ENCODE peak calls at places on chromosomes 2 and 18, in ten cellular contexts. G is esophagus muscularis mucosa; W is body of pancreas; E is mammary epithelial cell; T is HepG2; C is mucosa of descending colon; B is pancreas; X is A549; Z is IMR-90; V is CD8-positive, alpha-beta T cell. Y is an unnamed sample.

GRCh38 chr18:11377766-11378540 is 228.6 kb upstream of the PIEZO2 start:
- DNase-seq in B (no peak), G (no peak), T (no peak), C (no peak), E (no peak), X (no peak), V (no peak), W (no peak), Z (no peak), Y (no peak)

GRCh38 chr18:22703883-22704626 is 229.1 kb upstream of the RBBP8 start:
- DNase-seq in V (no peak), C (no peak), W (peak; percentile 42), X (peak; percentile 50), E (peak; percentile 43), B (peak; percentile 6), G (no peak), T (peak; percentile 48), Z (peak; percentile 40), Y (peak; percentile 76)

GRCh38 chr18:23067236-23067635 is 68.0 kb upstream of the CABLES1 start:
- DNase-seq in C (no peak), W (no peak), X (no peak), G (no peak), V (no peak), E (no peak), T (peak; percentile 12), B (no peak), Z (peak; percentile 7), Y (peak; percentile 24)

GRCh38 chr2:49928541-49928940 is 774.2 kb upstream of the FSHR start:
- DNase-seq in E (no peak), C (no peak), G (no peak), Z (no peak), B (no peak), V (no peak), W (no peak), T (no peak), X (no peak), Y (no peak)

GRCh38 chr2:8543065-8543411 is 138.8 kb upstream of the ID2 start:
- DNase-seq in B (no peak), G (no peak), Z (no peak), T (no peak), E (no peak), V (no peak), C (no peak), X (no peak), W (no peak), Y (no peak)

GRCh38 chr2:101133492-101134101 is 17.6 kb downstream of the TBC1D8 start:
- DNase-seq in T (no peak), W (no peak), Z (no peak), V (no peak), C (no peak), B (no peak), E (no peak), G (no peak), X (no peak), Y (no peak)

GRCh38 chr18:65516209-65516608 is 234.6 kb upstream of the CDH7 start:
- DNase-seq in T (no peak), X (no peak), G (no peak), Z (no peak), B (no peak), V (no peak), W (no peak), C (no peak), E (no peak), Y (no peak)

GRCh38 chr2:171745141-171745540 is 57.9 kb downstream of the DYNC1I2 start:
- DNase-seq in W (no peak), B (no peak), C (no peak), E (no peak), G (no peak), T (no peak), X (no peak), Z (no peak), V (no peak), Y (no peak)

GRCh38 chr2:64325852-64326577 is 127.9 kb upstream of the LGALSL start:
- DNase-seq in X (no peak), Z (no peak), T (no peak), W (no peak), C (no peak), G (no peak), B (no peak), E (peak; percentile 74), V (peak; percentile 71), Y (no peak)
- TF ChIP-seq CTCF in X (no peak), Z (no peak), T (no peak), W (no peak), C (no peak), G (no peak), B (no peak), E (no peak), V (no peak), Y (no peak)

GRCh38 chr18:78625446-78625845 is 354.2 kb upstream of the SALL3 start:
- DNase-seq in T (no peak), W (no peak), X (no peak), V (no peak), B (no peak), C (no peak), E (no peak), Z (no peak), G (no peak), Y (no peak)

GRCh38 chr18:78623142-78623541 is 356.5 kb upstream of the SALL3 start:
- DNase-seq in X (no peak), C (no peak), Z (no peak), G (no peak), W (no peak), T (no peak), V (no peak), B (no peak), E (no peak), Y (no peak)

GRCh38 chr18:78622251-78622953 is 357.2 kb upstream of the SALL3 start:
- DNase-seq in B (no peak), W (no peak), V (no peak), G (no peak), T (no peak), E (no peak), X (no peak), C (no peak), Z (no peak), Y (no peak)

GRCh38 chr18:78625895-78626294 is 353.7 kb upstream of the SALL3 start:
- DNase-seq in W (no peak), V (no peak), Z (no peak), E (no peak), B (no peak), T (no peak), G (no peak), C (no peak), X (no peak), Y (no peak)

DNA sequence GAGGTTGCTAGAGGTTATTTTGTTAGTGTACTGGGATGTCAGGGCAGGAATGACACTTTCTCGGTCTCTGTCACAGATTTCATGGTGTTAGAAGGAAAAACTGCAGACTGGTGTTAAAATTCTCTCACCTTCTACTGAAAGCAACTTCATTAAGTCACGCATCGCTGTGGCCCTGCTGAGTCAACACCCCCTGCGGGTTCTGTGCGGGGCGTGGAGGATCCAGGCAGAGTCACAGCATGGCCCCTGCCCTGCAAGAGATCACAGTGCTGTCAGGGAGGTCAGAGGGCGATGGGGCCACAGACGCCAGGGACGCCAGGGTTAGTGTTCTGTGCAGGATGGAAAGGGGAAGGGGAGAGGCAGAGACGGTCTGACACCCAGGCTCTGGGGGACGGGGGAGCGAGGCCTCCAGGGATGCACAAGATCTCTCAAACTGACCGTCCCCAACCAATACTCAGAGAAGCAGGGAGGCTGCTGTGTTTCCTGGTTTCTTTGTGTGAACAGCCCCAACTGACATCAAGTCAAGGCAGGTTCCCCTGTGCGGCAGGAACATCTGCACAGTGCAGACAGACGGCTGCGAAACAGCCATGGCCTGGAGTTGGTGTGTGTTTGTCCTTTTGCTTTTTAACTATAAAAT is 354.9 kb upstream of the SALL3 start:
- DNase-seq in Z (no peak), B (no peak), X (no peak), V (no peak), E (no peak), T (no peak), C (no peak), G (no peak), W (no peak), Y (no peak)
- H3K9me3 ChIP-seq in Z (peaks cover 51% of the 10 kb centered on the region), B (no peaks in the 10 kb centered on the region), X (no peaks in the 10 kb centered on the region), V (no peaks in the 10 kb centered on the region), E (peaks cover 48% of the 10 kb centered on the region), T (no peaks in the 10 kb centered on the region), C (no peaks in the 10 kb centered on the region), G (no peaks in the 10 kb centered on the region), W (no peaks in the 10 kb centered on the region), Y (peaks cover 13% of the 10 kb centered on the region)

DNA sequence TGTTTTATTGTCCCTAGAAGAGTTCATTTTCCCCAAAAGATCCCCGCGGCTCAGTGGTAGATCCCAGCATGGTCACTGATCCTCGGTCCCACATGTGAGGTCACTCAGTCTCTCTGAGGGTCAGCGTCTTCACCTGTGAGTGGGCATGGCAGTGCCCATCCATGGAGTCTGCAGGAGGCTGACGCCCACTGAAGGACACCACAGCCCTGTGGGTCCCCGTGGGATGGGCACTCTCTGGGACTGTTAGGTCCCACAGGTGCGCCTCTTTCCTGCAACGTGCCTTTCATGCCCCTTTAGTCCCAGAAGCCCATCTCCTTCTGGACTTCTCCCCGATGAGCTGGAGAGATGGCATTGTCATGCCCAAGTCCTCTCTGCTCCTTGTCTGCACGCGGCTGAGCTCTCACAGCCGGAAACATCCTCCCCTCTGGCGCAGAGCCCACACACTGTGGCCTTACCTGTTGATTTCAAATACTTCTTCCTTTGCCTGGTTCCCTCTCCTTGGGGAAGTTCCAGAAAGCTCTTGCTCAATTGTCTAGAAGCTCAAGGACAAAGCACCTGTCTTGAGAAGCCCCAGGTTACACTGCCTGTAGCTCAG is 75.9 kb downstream of the PTGR3 start:
- DNase-seq in C (no peak), T (no peak), V (peak; percentile 39), Z (no peak), W (no peak), G (no peak), X (no peak), B (no peak), E (no peak), Y (no peak)
- TF ChIP-seq CTCF in C (no peak), T (no peak), V (no peak), Z (no peak), W (no peak), G (no peak), X (no peak), B (no peak), E (no peak), Y (no peak)

GRCh38 chr2:89841476-89841840 is 1150.0 kb downstream of the RPIA start:
- DNase-seq in Z (no peak), C (no peak), X (no peak), E (no peak), G (peak; percentile 86), W (no peak), T (no peak), V (no peak), B (no peak), Y (no peak)

GRCh38 chr2:89845532-89845931 is 1154.1 kb downstream of the RPIA start:
- DNase-seq in X (no peak), W (no peak), V (no peak), Z (no peak), B (no peak), G (no peak), E (no peak), T (no peak), C (no peak), Y (no peak)

GRCh38 chr2:89842180-89842908 is 1150.9 kb downstream of the RPIA start:
- DNase-seq in W (no peak), T (no peak), G (peak; percentile 93), V (no peak), X (no peak), Z (no peak), C (no peak), B (no peak), E (no peak), Y (no peak)

GRCh38 chr2:89848114-89848513 is 1156.6 kb downstream of the RPIA start:
- DNase-seq in V (no peak), X (no peak), B (no peak), C (no peak), G (no peak), T (no peak), E (no peak), W (no peak), Z (no peak), Y (no peak)

DNA sequence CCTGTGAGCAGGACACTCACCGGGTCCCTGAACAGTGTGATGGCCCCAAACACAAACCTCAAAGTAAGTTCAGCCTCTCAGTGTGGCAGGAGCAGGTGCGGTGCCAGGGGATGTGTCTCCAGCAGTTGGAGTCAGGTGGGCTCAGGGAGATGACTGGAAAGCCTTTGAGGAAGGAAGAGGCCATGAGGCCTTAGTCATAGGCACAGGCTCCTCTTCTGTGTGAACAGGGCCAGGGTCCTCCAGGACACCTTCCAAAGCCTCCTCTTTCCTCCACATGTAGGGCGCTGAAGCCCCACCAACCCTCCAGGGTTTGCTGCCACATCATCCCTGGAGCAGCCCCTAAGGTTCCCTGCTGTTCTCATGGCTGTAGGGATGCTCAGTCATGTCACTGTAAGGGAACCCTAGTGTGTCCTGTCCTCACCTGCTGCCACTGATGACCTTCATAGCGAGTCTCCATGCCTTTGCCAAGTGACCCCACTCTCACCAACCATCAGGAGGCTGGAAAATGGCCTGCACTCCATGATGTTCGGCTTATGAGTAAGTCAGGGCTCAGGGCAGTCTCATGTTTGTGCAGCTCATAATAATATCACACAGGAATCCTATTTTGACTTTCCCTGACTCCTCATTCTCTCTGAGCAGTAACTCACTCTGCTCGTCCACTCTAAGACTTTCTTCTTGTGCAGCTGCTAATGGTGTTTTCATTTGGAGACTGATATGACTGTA is 1152.9 kb downstream of the RPIA start:
- DNase-seq in G (peak; percentile 92), W (no peak), X (no peak), Z (no peak), T (no peak), V (no peak), E (no peak), C (no peak), B (no peak), Y (no peak)
- H3K9me3 ChIP-seq in G (no peaks in the 10 kb centered on the region), W (no peaks in the 10 kb centered on the region), X (peaks cover 4% of the 10 kb centered on the region), Z (peaks cover 39% of the 10 kb centered on the region), T (no peaks in the 10 kb centered on the region), V (peaks cover under 1% of the 10 kb centered on the region), E (peaks cover 22% of the 10 kb centered on the region), C (peaks cover 11% of the 10 kb centered on the region), B (peaks cover 5% of the 10 kb centered on the region), Y (no peaks in the 10 kb centered on the region)

Y was measured in A673.